ENCODE peak calls at places on chromosomes 5 and 9, in four cellular contexts. One of them, this sample, is unnamed.
A peak's percentile ranks its signal among the peaks of the same experiment; 100 is the strongest.

GRCh38 chr5:158522761-158523160 is 577.0 kb downstream of the EBF1 start:
- ATAC-seq in CD4-positive, CD25-positive, alpha-beta regulatory T cell: no peak
- ATAC-seq in omental fat pad: no peak
- ATAC-seq in T-cell: no peak
- ATAC-seq in this sample: no peak

GRCh38 chr5:148791334-148791667 is 35.1 kb upstream of the ADRB2 start:
- ATAC-seq in omental fat pad: no peak
- ATAC-seq in T-cell: no peak
- ATAC-seq in CD4-positive, CD25-positive, alpha-beta regulatory T cell: no peak
- ATAC-seq in this sample: peak; percentile 80

GRCh38 chr5:25441810-25442209 is 797.0 kb upstream of the CDH10 start:
- ATAC-seq in omental fat pad: no peak
- ATAC-seq in T-cell: no peak
- ATAC-seq in CD4-positive, CD25-positive, alpha-beta regulatory T cell: no peak
- ATAC-seq in this sample: no peak

GRCh38 chr9:71781391-71781790 is 13.1 kb upstream of the CEMIP2 start:
- ATAC-seq in omental fat pad: no peak
- ATAC-seq in CD4-positive, CD25-positive, alpha-beta regulatory T cell: no peak
- ATAC-seq in T-cell: peak; percentile 21
- ATAC-seq in this sample: no peak

GRCh38 chr5:40680741-40681350 is 1.1 kb downstream of the PTGER4 start:
- ATAC-seq in CD4-positive, CD25-positive, alpha-beta regulatory T cell: no peak
- ATAC-seq in T-cell: no peak
- ATAC-seq in omental fat pad: no peak
- ATAC-seq in this sample: no peak

GRCh38 chr5:10552183-10553143 is 11.4 kb upstream of the ANKRD33B start:
- ATAC-seq in CD4-positive, CD25-positive, alpha-beta regulatory T cell: peak; percentile 76
- ATAC-seq in T-cell: peak; percentile 49
- ATAC-seq in omental fat pad: no peak
- ATAC-seq in this sample: peak; percentile 76

GRCh38 chr5:94010814-94011213 is 269.4 kb upstream of the POU5F2 start:
- ATAC-seq in omental fat pad: no peak
- ATAC-seq in CD4-positive, CD25-positive, alpha-beta regulatory T cell: no peak
- ATAC-seq in T-cell: no peak
- ATAC-seq in this sample: no peak

GRCh38 chr9:114588150-114588663 is 638 bp downstream of the ATP6V1G1 start:
- ATAC-seq in omental fat pad: no peak
- ATAC-seq in T-cell: no peak
- ATAC-seq in CD4-positive, CD25-positive, alpha-beta regulatory T cell: no peak
- ATAC-seq in this sample: peak; percentile 12

GRCh38 chr5:75020016-75020656 is 32.2 kb downstream of the GCNT4 start:
- ATAC-seq in omental fat pad: no peak
- ATAC-seq in T-cell: no peak
- ATAC-seq in CD4-positive, CD25-positive, alpha-beta regulatory T cell: no peak
- ATAC-seq in this sample: no peak

GRCh38 chr5:1641560-1642166 is 117.9 kb upstream of the LPCAT1 start:
- ATAC-seq in T-cell: peak; percentile 76
- ATAC-seq in CD4-positive, CD25-positive, alpha-beta regulatory T cell: peak; percentile 77
- ATAC-seq in omental fat pad: peak; percentile 74
- ATAC-seq in this sample: peak; percentile 76

GRCh38 chr9:35111006-35111933 is 4.4 kb downstream of the ATOSB start:
- ATAC-seq in T-cell: peak; percentile 79
- ATAC-seq in CD4-positive, CD25-positive, alpha-beta regulatory T cell: peak; percentile 83
- ATAC-seq in omental fat pad: peak; percentile 75
- ATAC-seq in this sample: peak; percentile 85

GRCh38 chr5:94470802-94471201 is 147.6 kb downstream of the KIAA0825 start:
- ATAC-seq in CD4-positive, CD25-positive, alpha-beta regulatory T cell: no peak
- ATAC-seq in T-cell: no peak
- ATAC-seq in omental fat pad: no peak
- ATAC-seq in this sample: no peak

GRCh38 chr5:67515020-67515689 is 318.6 kb upstream of the CD180 start:
- ATAC-seq in T-cell: peak; percentile 88
- ATAC-seq in omental fat pad: no peak
- ATAC-seq in CD4-positive, CD25-positive, alpha-beta regulatory T cell: peak; percentile 63
- ATAC-seq in this sample: no peak

GRCh38 chr9:38437193-38437823 is 13.1 kb upstream of the IGFBPL1 start:
- ATAC-seq in CD4-positive, CD25-positive, alpha-beta regulatory T cell: no peak
- ATAC-seq in T-cell: no peak
- ATAC-seq in omental fat pad: no peak
- ATAC-seq in this sample: no peak

GRCh38 chr9:134983094-134983493 is 65.4 kb upstream of the FCN1 start:
- ATAC-seq in omental fat pad: no peak
- ATAC-seq in CD4-positive, CD25-positive, alpha-beta regulatory T cell: no peak
- ATAC-seq in T-cell: no peak
- ATAC-seq in this sample: no peak

GRCh38 chr5:136141561-136141960 is 8.9 kb downstream of the SMAD5 start:
- ATAC-seq in CD4-positive, CD25-positive, alpha-beta regulatory T cell: no peak
- ATAC-seq in omental fat pad: no peak
- ATAC-seq in T-cell: no peak
- ATAC-seq in this sample: no peak

GRCh38 chr5:159120446-159120845 is 20.7 kb upstream of the EBF1 start:
- ATAC-seq in CD4-positive, CD25-positive, alpha-beta regulatory T cell: peak; percentile 83
- ATAC-seq in omental fat pad: no peak
- ATAC-seq in T-cell: peak; percentile 94
- ATAC-seq in this sample: no peak

GRCh38 chr5:147986134-147986757 is 77.5 kb upstream of the SPINK5 start:
- ATAC-seq in CD4-positive, CD25-positive, alpha-beta regulatory T cell: no peak
- ATAC-seq in omental fat pad: no peak
- ATAC-seq in T-cell: no peak
- ATAC-seq in this sample: peak; percentile 83

GRCh38 chr5:95530441-95530840 is 24.3 kb downstream of the SKIC3 start:
- ATAC-seq in CD4-positive, CD25-positive, alpha-beta regulatory T cell: no peak
- ATAC-seq in omental fat pad: no peak
- ATAC-seq in T-cell: no peak
- ATAC-seq in this sample: no peak

GRCh38 chr9:109467936-109468335 is 30.2 kb downstream of the PTPN3 start:
- ATAC-seq in omental fat pad: no peak
- ATAC-seq in T-cell: no peak
- ATAC-seq in CD4-positive, CD25-positive, alpha-beta regulatory T cell: no peak
- ATAC-seq in this sample: peak; percentile 68

GRCh38 chr9:6681147-6681956 is 35.8 kb upstream of the GLDC start:
- ATAC-seq in T-cell: peak; percentile 91
- ATAC-seq in omental fat pad: peak; percentile 99
- ATAC-seq in CD4-positive, CD25-positive, alpha-beta regulatory T cell: peak; percentile 91
- ATAC-seq in this sample: peak; percentile 97

GRCh38 chr9:83432104-83432627 is 106.0 kb downstream of the FRMD3 start:
- ATAC-seq in omental fat pad: peak; percentile 57
- ATAC-seq in CD4-positive, CD25-positive, alpha-beta regulatory T cell: no peak
- ATAC-seq in T-cell: no peak
- ATAC-seq in this sample: no peak

GRCh38 chr9:133054966-133055365 is 6.8 kb upstream of the CEL start:
- ATAC-seq in CD4-positive, CD25-positive, alpha-beta regulatory T cell: no peak
- ATAC-seq in omental fat pad: no peak
- ATAC-seq in T-cell: no peak
- ATAC-seq in this sample: no peak

GRCh38 chr5:160036884-160037283 is 27.9 kb downstream of the TTC1 start:
- ATAC-seq in omental fat pad: no peak
- ATAC-seq in CD4-positive, CD25-positive, alpha-beta regulatory T cell: no peak
- ATAC-seq in T-cell: no peak
- ATAC-seq in this sample: no peak

GRCh38 chr5:142828797-142829535 is 58.8 kb downstream of the ARHGAP26 start:
- ATAC-seq in omental fat pad: no peak
- ATAC-seq in CD4-positive, CD25-positive, alpha-beta regulatory T cell: no peak
- ATAC-seq in T-cell: no peak
- ATAC-seq in this sample: peak; percentile 39

GRCh38 chr9:113583511-113584470 is 120.3 kb downstream of the RGS3 start:
- ATAC-seq in omental fat pad: no peak
- ATAC-seq in CD4-positive, CD25-positive, alpha-beta regulatory T cell: no peak
- ATAC-seq in T-cell: no peak
- ATAC-seq in this sample: no peak

GRCh38 chr9:94980947-94981632 is 254.6 kb downstream of the AOPEP start:
- ATAC-seq in CD4-positive, CD25-positive, alpha-beta regulatory T cell: no peak
- ATAC-seq in omental fat pad: no peak
- ATAC-seq in T-cell: no peak
- ATAC-seq in this sample: no peak

GRCh38 chr9:93236541-93237206 is 52.7 kb downstream of the WNK2 start:
- ATAC-seq in omental fat pad: no peak
- ATAC-seq in CD4-positive, CD25-positive, alpha-beta regulatory T cell: no peak
- ATAC-seq in T-cell: no peak
- ATAC-seq in this sample: no peak

GRCh38 chr5:111764019-111764418 is 7.0 kb upstream of the NREP start:
- ATAC-seq in T-cell: no peak
- ATAC-seq in omental fat pad: no peak
- ATAC-seq in CD4-positive, CD25-positive, alpha-beta regulatory T cell: no peak
- ATAC-seq in this sample: no peak

GRCh38 chr5:95644351-95645042 is 2.1 kb upstream of the RFESD start:
- ATAC-seq in omental fat pad: no peak
- ATAC-seq in T-cell: no peak
- ATAC-seq in CD4-positive, CD25-positive, alpha-beta regulatory T cell: no peak
- ATAC-seq in this sample: no peak

GRCh38 chr9:107462691-107463090 is 26.9 kb downstream of the KLF4 start:
- ATAC-seq in CD4-positive, CD25-positive, alpha-beta regulatory T cell: no peak
- ATAC-seq in T-cell: no peak
- ATAC-seq in omental fat pad: no peak
- ATAC-seq in this sample: no peak

GRCh38 chr5:116046261-116046660 is 14.0 kb downstream of the ARL14EPL start:
- ATAC-seq in CD4-positive, CD25-positive, alpha-beta regulatory T cell: no peak
- ATAC-seq in omental fat pad: no peak
- ATAC-seq in T-cell: no peak
- ATAC-seq in this sample: no peak

This sample was measured in esophagus mucosa.